ENCODE peak calls at places on chromosomes 3 and 15, in six cellular contexts. Y, G, E, I, J and O are unnamed samples.

GRCh38 chr3:15428539-15428938 is 1.1 kb downstream of the EAF1 start:
- DNase-seq in Y (peak; percentile 15), G (peak; percentile 37), E (peak; percentile 52), I (peak; percentile 16), J (peak; percentile 86), O (no peak)

GRCh38 chr3:97360804-97361203 is 403.8 kb upstream of the ARL6 start:
- DNase-seq in Y (no peak), G (no peak), E (no peak), I (no peak), J (no peak), O (no peak)

GRCh38 chr15:52068004-52068403 is 44.6 kb downstream of the BCL2L10 start:
- DNase-seq in Y (no peak), G (no peak), E (no peak), I (no peak), J (no peak), O (no peak)

GRCh38 chr3:196941846-196942225 is 492 bp downstream of the NCBP2 start:
- DNase-seq in Y (peak; percentile 73), G (peak; percentile 44), E (peak; percentile 65), I (no peak), J (no peak), O (no peak)

GRCh38 chr15:50828610-50829206 is 63.2 kb upstream of the SPPL2A start:
- DNase-seq in Y (no peak), G (no peak), E (no peak), I (peak; percentile 88), J (peak; percentile 84), O (peak; percentile 76)

GRCh38 chr15:33675246-33675645 is 293.1 kb upstream of the CHRM5 start:
- DNase-seq in Y (no peak), G (peak; percentile 29), E (peak; percentile 33), I (peak; percentile 35), J (peak; percentile 51), O (peak; percentile 73)

GRCh38 chr15:49644364-49644794 is 23.5 kb downstream of the DTWD1 start:
- DNase-seq in Y (no peak), G (no peak), E (no peak), I (no peak), J (no peak), O (no peak)

GRCh38 chr3:16079519-16079918 is 95.0 kb upstream of the GALNT15 start:
- DNase-seq in Y (no peak), G (no peak), E (no peak), I (no peak), J (no peak), O (no peak)

GRCh38 chr3:133995264-133995663 is 34.5 kb downstream of the SLCO2A1 start:
- DNase-seq in Y (no peak), G (no peak), E (no peak), I (no peak), J (no peak), O (no peak)

GRCh38 chr3:129282727-129283327 is 4.2 kb downstream of the HMCES start:
- DNase-seq in Y (peak; percentile 21), G (peak; percentile 21), E (peak; percentile 78), I (peak; percentile 20), J (peak; percentile 35), O (no peak)

GRCh38 chr15:90553248-90553745 is 23.6 kb downstream of the CRTC3 start:
- DNase-seq in Y (no peak), G (no peak), E (no peak), I (no peak), J (no peak), O (no peak)

GRCh38 chr3:126607214-126607908 is 47.6 kb downstream of the TXNRD3 start:
- DNase-seq in Y (peak; percentile 9), G (peak; percentile 58), E (peak; percentile 45), I (no peak), J (peak; percentile 53), O (no peak)

GRCh38 chr3:154225536-154225935 is 98.8 kb downstream of the DHX36 start:
- DNase-seq in Y (no peak), G (no peak), E (no peak), I (no peak), J (no peak), O (no peak)

GRCh38 chr3:134337511-134338200 is 36.6 kb downstream of the AMOTL2 start:
- DNase-seq in Y (no peak), G (no peak), E (no peak), I (no peak), J (no peak), O (no peak)

GRCh38 chr15:27784107-27784506 is 315.0 kb downstream of the OCA2 start:
- DNase-seq in Y (no peak), G (no peak), E (no peak), I (no peak), J (no peak), O (no peak)

GRCh38 chr3:31448035-31448881 is 84.5 kb upstream of the STT3B start:
- DNase-seq in Y (peak; percentile 25), G (peak; percentile 22), E (peak; percentile 53), I (peak; percentile 42), J (peak; percentile 50), O (peak; percentile 58)

GRCh38 chr3:171704002-171704401 is 106.3 kb downstream of the PLD1 start:
- DNase-seq in Y (peak; percentile 7), G (peak; percentile 73), E (peak; percentile 28), I (peak; percentile 49), J (peak; percentile 46), O (peak; percentile 79)

GRCh38 chr3:104879919-104880318 is 486.8 kb upstream of the ALCAM start:
- DNase-seq in Y (no peak), G (no peak), E (no peak), I (no peak), J (no peak), O (no peak)

GRCh38 chr3:11452988-11453847 is 181.0 kb downstream of the ATG7 start:
- DNase-seq in Y (no peak), G (no peak), E (no peak), I (peak; percentile 23), J (peak; percentile 66), O (peak; percentile 23)

GRCh38 chr15:33069161-33069560 is 125.4 kb downstream of the FMN1 start:
- DNase-seq in Y (no peak), G (no peak), E (no peak), I (no peak), J (no peak), O (no peak)

GRCh38 chr3:181487236-181487978 is 224.3 kb upstream of the SOX2 start:
- DNase-seq in Y (no peak), G (no peak), E (no peak), I (no peak), J (no peak), O (no peak)

GRCh38 chr3:140343709-140344417 is 334.0 kb upstream of the TRIM42 start:
- DNase-seq in Y (no peak), G (no peak), E (no peak), I (no peak), J (no peak), O (no peak)